ENCODE peak calls at places on chromosomes 2 and 18, in ten cellular contexts. One of them, this sample, is unnamed.

GRCh38 chr2:240418311-240418710 is 17.2 kb upstream of the GPC1 start:
- DNase-seq in esophagus squamous epithelium: no peak
- DNase-seq in heart left ventricle: no peak
- DNase-seq in thoracic aorta: no peak
- DNase-seq in sigmoid colon: peak; percentile 41
- DNase-seq in NT2/D1: no peak
- DNase-seq in A673: no peak
- DNase-seq in CD8-positive, alpha-beta T cell: no peak
- DNase-seq in H7: no peak
- DNase-seq in psoas muscle: no peak
- DNase-seq in this sample: no peak

GRCh38 chr2:9519250-9519649 is 36.4 kb downstream of the ADAM17 start:
- DNase-seq in sigmoid colon: no peak
- DNase-seq in thoracic aorta: no peak
- DNase-seq in esophagus squamous epithelium: no peak
- DNase-seq in heart left ventricle: no peak
- DNase-seq in H7: no peak
- DNase-seq in CD8-positive, alpha-beta T cell: no peak
- DNase-seq in NT2/D1: no peak
- DNase-seq in A673: no peak
- DNase-seq in psoas muscle: no peak
- DNase-seq in this sample: peak; percentile 92

GRCh38 chr18:36769611-36770314 is 59.0 kb downstream of the TPGS2 start:
- DNase-seq in H7: peak; percentile 61
- DNase-seq in thoracic aorta: no peak
- DNase-seq in sigmoid colon: no peak
- DNase-seq in heart left ventricle: no peak
- DNase-seq in A673: peak; percentile 35
- DNase-seq in psoas muscle: peak; percentile 55
- DNase-seq in NT2/D1: no peak
- DNase-seq in CD8-positive, alpha-beta T cell: no peak
- DNase-seq in esophagus squamous epithelium: no peak
- DNase-seq in this sample: peak; percentile 13

GRCh38 chr2:27008678-27009077 is 24.1 kb upstream of the TMEM214 start:
- DNase-seq in heart left ventricle: no peak
- DNase-seq in NT2/D1: no peak
- DNase-seq in psoas muscle: no peak
- DNase-seq in A673: no peak
- DNase-seq in esophagus squamous epithelium: no peak
- DNase-seq in CD8-positive, alpha-beta T cell: no peak
- DNase-seq in thoracic aorta: no peak
- DNase-seq in H7: no peak
- DNase-seq in sigmoid colon: no peak
- DNase-seq in this sample: no peak

GRCh38 chr2:236633764-236634163 is 64.1 kb downstream of the ACKR3 start:
- DNase-seq in thoracic aorta: no peak
- DNase-seq in heart left ventricle: peak; percentile 5
- DNase-seq in NT2/D1: no peak
- DNase-seq in CD8-positive, alpha-beta T cell: no peak
- DNase-seq in psoas muscle: no peak
- DNase-seq in A673: no peak
- DNase-seq in sigmoid colon: peak; percentile 60
- DNase-seq in esophagus squamous epithelium: no peak
- DNase-seq in H7: peak; percentile 28
- DNase-seq in this sample: no peak

GRCh38 chr2:106542730-106543359 is 55.7 kb downstream of the CD8B2 start:
- DNase-seq in CD8-positive, alpha-beta T cell: peak; percentile 60
- DNase-seq in sigmoid colon: peak; percentile 80
- DNase-seq in heart left ventricle: peak; percentile 45
- DNase-seq in H7: peak; percentile 84
- DNase-seq in esophagus squamous epithelium: no peak
- DNase-seq in A673: peak; percentile 69
- DNase-seq in psoas muscle: peak; percentile 60
- DNase-seq in NT2/D1: peak; percentile 58
- DNase-seq in thoracic aorta: peak; percentile 32
- DNase-seq in this sample: peak; percentile 53

GRCh38 chr2:50066858-50067257 is 912.5 kb upstream of the FSHR start:
- DNase-seq in H7: no peak
- DNase-seq in esophagus squamous epithelium: no peak
- DNase-seq in A673: peak; percentile 25
- DNase-seq in NT2/D1: no peak
- DNase-seq in CD8-positive, alpha-beta T cell: no peak
- DNase-seq in heart left ventricle: no peak
- DNase-seq in psoas muscle: no peak
- DNase-seq in thoracic aorta: no peak
- DNase-seq in sigmoid colon: no peak
- DNase-seq in this sample: no peak

GRCh38 chr18:7902399-7902839 is 335.3 kb downstream of the PTPRM start:
- DNase-seq in CD8-positive, alpha-beta T cell: no peak
- DNase-seq in esophagus squamous epithelium: no peak
- DNase-seq in NT2/D1: no peak
- DNase-seq in psoas muscle: peak; percentile 33
- DNase-seq in A673: no peak
- DNase-seq in sigmoid colon: peak; percentile 87
- DNase-seq in heart left ventricle: no peak
- DNase-seq in thoracic aorta: no peak
- DNase-seq in H7: peak; percentile 17
- DNase-seq in this sample: no peak

GRCh38 chr18:45749918-45750689 is 26.1 kb downstream of the SLC14A1 start:
- DNase-seq in esophagus squamous epithelium: no peak
- DNase-seq in NT2/D1: no peak
- DNase-seq in sigmoid colon: no peak
- DNase-seq in CD8-positive, alpha-beta T cell: no peak
- DNase-seq in H7: no peak
- DNase-seq in heart left ventricle: no peak
- DNase-seq in psoas muscle: no peak
- DNase-seq in A673: no peak
- DNase-seq in thoracic aorta: no peak
- DNase-seq in this sample: no peak

GRCh38 chr18:45748531-45748930 is 24.6 kb downstream of the SLC14A1 start:
- DNase-seq in CD8-positive, alpha-beta T cell: no peak
- DNase-seq in esophagus squamous epithelium: no peak
- DNase-seq in H7: no peak
- DNase-seq in psoas muscle: no peak
- DNase-seq in NT2/D1: no peak
- DNase-seq in sigmoid colon: no peak
- DNase-seq in A673: no peak
- DNase-seq in heart left ventricle: no peak
- DNase-seq in thoracic aorta: no peak
- DNase-seq in this sample: no peak

GRCh38 chr18:45741056-45741455 is 17.1 kb downstream of the SLC14A1 start:
- DNase-seq in thoracic aorta: no peak
- DNase-seq in A673: no peak
- DNase-seq in CD8-positive, alpha-beta T cell: no peak
- DNase-seq in esophagus squamous epithelium: no peak
- DNase-seq in heart left ventricle: no peak
- DNase-seq in NT2/D1: no peak
- DNase-seq in H7: no peak
- DNase-seq in sigmoid colon: no peak
- DNase-seq in psoas muscle: no peak
- DNase-seq in this sample: no peak

GRCh38 chr18:45745817-45746461 is 22.0 kb downstream of the SLC14A1 start:
- DNase-seq in CD8-positive, alpha-beta T cell: no peak
- DNase-seq in esophagus squamous epithelium: no peak
- DNase-seq in heart left ventricle: peak; percentile 27
- DNase-seq in sigmoid colon: no peak
- DNase-seq in H7: no peak
- DNase-seq in thoracic aorta: no peak
- DNase-seq in psoas muscle: no peak
- DNase-seq in A673: peak; percentile 27
- DNase-seq in NT2/D1: no peak
- DNase-seq in this sample: no peak
- H3K27me3 ChIP-seq in CD8-positive, alpha-beta T cell: no peaks in the 10 kb centered on the region
- H3K27me3 ChIP-seq in esophagus squamous epithelium: no peaks in the 10 kb centered on the region
- H3K27me3 ChIP-seq in heart left ventricle: no peaks in the 10 kb centered on the region
- H3K27me3 ChIP-seq in sigmoid colon: no peaks in the 10 kb centered on the region
- H3K27me3 ChIP-seq in H7: no peaks in the 10 kb centered on the region
- H3K27me3 ChIP-seq in thoracic aorta: no peaks in the 10 kb centered on the region
- H3K27me3 ChIP-seq in psoas muscle: no peaks in the 10 kb centered on the region
- H3K27me3 ChIP-seq in A673: peaks cover 4% of the 10 kb centered on the region
- H3K27me3 ChIP-seq in NT2/D1: no peaks in the 10 kb centered on the region
- H3K27me3 ChIP-seq in this sample: no peaks in the 10 kb centered on the region

GRCh38 chr18:70991577-70991976 is 702.7 kb downstream of the SOCS6 start:
- DNase-seq in A673: peak; percentile 22
- DNase-seq in NT2/D1: no peak
- DNase-seq in thoracic aorta: no peak
- DNase-seq in CD8-positive, alpha-beta T cell: no peak
- DNase-seq in H7: no peak
- DNase-seq in esophagus squamous epithelium: no peak
- DNase-seq in heart left ventricle: no peak
- DNase-seq in psoas muscle: no peak
- DNase-seq in sigmoid colon: no peak
- DNase-seq in this sample: no peak
- H3K4me3 ChIP-seq in A673: no peak overlapping the region
- H3K4me3 ChIP-seq in NT2/D1: no peak overlapping the region
- H3K4me3 ChIP-seq in thoracic aorta: no peak overlapping the region
- H3K4me3 ChIP-seq in CD8-positive, alpha-beta T cell: no peak overlapping the region
- H3K4me3 ChIP-seq in H7: no peak overlapping the region
- H3K4me3 ChIP-seq in esophagus squamous epithelium: no peak overlapping the region
- H3K4me3 ChIP-seq in heart left ventricle: no peak overlapping the region
- H3K4me3 ChIP-seq in psoas muscle: no peak overlapping the region
- H3K4me3 ChIP-seq in sigmoid colon: no peak overlapping the region
- H3K4me3 ChIP-seq in this sample: no peak overlapping the region

GRCh38 chr2:44186800-44187199 is 18.1 kb downstream of the PPM1B start:
- DNase-seq in thoracic aorta: no peak
- DNase-seq in A673: no peak
- DNase-seq in CD8-positive, alpha-beta T cell: no peak
- DNase-seq in NT2/D1: no peak
- DNase-seq in heart left ventricle: no peak
- DNase-seq in H7: no peak
- DNase-seq in psoas muscle: no peak
- DNase-seq in sigmoid colon: no peak
- DNase-seq in esophagus squamous epithelium: no peak
- DNase-seq in this sample: no peak

GRCh38 chr2:44188696-44189095 is 20.0 kb downstream of the PPM1B start:
- DNase-seq in A673: no peak
- DNase-seq in H7: no peak
- DNase-seq in esophagus squamous epithelium: no peak
- DNase-seq in psoas muscle: no peak
- DNase-seq in heart left ventricle: no peak
- DNase-seq in thoracic aorta: no peak
- DNase-seq in sigmoid colon: no peak
- DNase-seq in NT2/D1: no peak
- DNase-seq in CD8-positive, alpha-beta T cell: no peak
- DNase-seq in this sample: no peak

GRCh38 chr2:44181648-44182047 is 13.0 kb downstream of the PPM1B start:
- DNase-seq in thoracic aorta: no peak
- DNase-seq in psoas muscle: no peak
- DNase-seq in H7: no peak
- DNase-seq in sigmoid colon: no peak
- DNase-seq in NT2/D1: no peak
- DNase-seq in A673: no peak
- DNase-seq in CD8-positive, alpha-beta T cell: no peak
- DNase-seq in esophagus squamous epithelium: no peak
- DNase-seq in heart left ventricle: no peak
- DNase-seq in this sample: no peak

GRCh38 chr2:44189104-44189503 is 20.4 kb downstream of the PPM1B start:
- DNase-seq in sigmoid colon: no peak
- DNase-seq in A673: no peak
- DNase-seq in psoas muscle: no peak
- DNase-seq in CD8-positive, alpha-beta T cell: no peak
- DNase-seq in NT2/D1: no peak
- DNase-seq in thoracic aorta: no peak
- DNase-seq in H7: no peak
- DNase-seq in heart left ventricle: no peak
- DNase-seq in esophagus squamous epithelium: no peak
- DNase-seq in this sample: no peak

DNA sequence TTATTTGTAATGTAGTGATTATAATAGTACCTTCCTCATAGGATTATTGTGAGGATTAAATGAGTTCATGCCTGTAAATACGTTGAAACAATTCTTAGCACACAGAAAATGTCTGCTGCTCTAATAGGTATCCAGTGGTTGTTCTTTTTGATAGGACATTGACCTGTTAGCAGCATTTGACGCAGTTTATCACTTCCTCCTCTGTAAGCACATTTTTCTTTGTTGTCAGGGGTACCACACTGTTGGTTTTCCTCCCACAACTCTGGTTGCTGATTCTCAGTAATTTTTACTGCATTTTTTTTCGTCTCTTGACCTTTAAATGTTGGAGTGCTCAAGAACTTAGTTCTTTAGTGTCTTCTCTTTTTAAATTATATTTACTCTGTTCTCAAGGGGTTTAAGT is 15.4 kb downstream of the PPM1B start:
- DNase-seq in CD8-positive, alpha-beta T cell: no peak
- DNase-seq in A673: no peak
- DNase-seq in sigmoid colon: no peak
- DNase-seq in thoracic aorta: no peak
- DNase-seq in H7: no peak
- DNase-seq in NT2/D1: no peak
- DNase-seq in psoas muscle: no peak
- DNase-seq in esophagus squamous epithelium: no peak
- DNase-seq in heart left ventricle: no peak
- DNase-seq in this sample: no peak
- H3K27me3 ChIP-seq in CD8-positive, alpha-beta T cell: no peaks in the 10 kb centered on the region
- H3K27me3 ChIP-seq in A673: no peaks in the 10 kb centered on the region
- H3K27me3 ChIP-seq in sigmoid colon: no peaks in the 10 kb centered on the region
- H3K27me3 ChIP-seq in thoracic aorta: no peaks in the 10 kb centered on the region
- H3K27me3 ChIP-seq in H7: no peaks in the 10 kb centered on the region
- H3K27me3 ChIP-seq in NT2/D1: no peaks in the 10 kb centered on the region
- H3K27me3 ChIP-seq in psoas muscle: no peaks in the 10 kb centered on the region
- H3K27me3 ChIP-seq in esophagus squamous epithelium: no peaks in the 10 kb centered on the region
- H3K27me3 ChIP-seq in heart left ventricle: no peaks in the 10 kb centered on the region
- H3K27me3 ChIP-seq in this sample: no peaks in the 10 kb centered on the region

GRCh38 chr2:69191672-69192071 is 178.7 kb downstream of the ANTXR1 start:
- DNase-seq in H7: no peak
- DNase-seq in heart left ventricle: no peak
- DNase-seq in CD8-positive, alpha-beta T cell: no peak
- DNase-seq in thoracic aorta: no peak
- DNase-seq in NT2/D1: no peak
- DNase-seq in A673: peak; percentile 65
- DNase-seq in esophagus squamous epithelium: no peak
- DNase-seq in psoas muscle: no peak
- DNase-seq in sigmoid colon: no peak
- DNase-seq in this sample: peak; percentile 52
- H3K4me3 ChIP-seq in H7: no peak overlapping the region
- H3K4me3 ChIP-seq in heart left ventricle: no peak overlapping the region
- H3K4me3 ChIP-seq in CD8-positive, alpha-beta T cell: no peak overlapping the region
- H3K4me3 ChIP-seq in thoracic aorta: no peak overlapping the region
- H3K4me3 ChIP-seq in NT2/D1: no peak overlapping the region
- H3K4me3 ChIP-seq in A673: no peak overlapping the region
- H3K4me3 ChIP-seq in esophagus squamous epithelium: no peak overlapping the region
- H3K4me3 ChIP-seq in psoas muscle: no peak overlapping the region
- H3K4me3 ChIP-seq in sigmoid colon: no peak overlapping the region
- H3K4me3 ChIP-seq in this sample: no peak overlapping the region

DNA sequence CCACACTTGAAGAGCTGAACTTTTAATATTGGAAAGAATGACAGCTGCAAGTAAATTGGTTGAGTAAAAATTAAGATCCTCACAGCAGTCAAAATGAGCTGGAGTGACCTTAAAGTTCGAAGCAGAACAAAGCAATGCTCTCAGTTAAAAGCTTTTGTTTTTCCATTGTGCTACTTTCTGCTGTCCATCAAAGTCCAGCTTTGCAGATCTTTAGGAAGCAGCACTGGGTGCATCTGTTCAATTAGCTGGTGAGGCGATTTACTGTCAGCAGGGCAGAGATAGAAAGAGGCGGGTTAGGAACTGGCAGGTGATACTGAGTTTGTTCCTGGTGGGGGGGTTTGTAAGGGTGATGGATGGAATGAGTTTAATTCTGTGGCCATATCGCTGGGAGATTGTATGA is 834.8 kb downstream of the CPS1 start:
- DNase-seq in CD8-positive, alpha-beta T cell: no peak
- DNase-seq in esophagus squamous epithelium: no peak
- DNase-seq in NT2/D1: no peak
- DNase-seq in H7: no peak
- DNase-seq in A673: no peak
- DNase-seq in sigmoid colon: no peak
- DNase-seq in thoracic aorta: no peak
- DNase-seq in heart left ventricle: no peak
- DNase-seq in psoas muscle: no peak
- DNase-seq in this sample: no peak
- H3K27me3 ChIP-seq in CD8-positive, alpha-beta T cell: no peaks in the 10 kb centered on the region
- H3K27me3 ChIP-seq in esophagus squamous epithelium: no peaks in the 10 kb centered on the region
- H3K27me3 ChIP-seq in NT2/D1: no peaks in the 10 kb centered on the region
- H3K27me3 ChIP-seq in H7: no peaks in the 10 kb centered on the region
- H3K27me3 ChIP-seq in A673: no peaks in the 10 kb centered on the region
- H3K27me3 ChIP-seq in sigmoid colon: no peaks in the 10 kb centered on the region
- H3K27me3 ChIP-seq in thoracic aorta: no peaks in the 10 kb centered on the region
- H3K27me3 ChIP-seq in heart left ventricle: no peaks in the 10 kb centered on the region
- H3K27me3 ChIP-seq in psoas muscle: no peaks in the 10 kb centered on the region
- H3K27me3 ChIP-seq in this sample: no peaks in the 10 kb centered on the region

This sample was measured in SJCRH30.